ENCODE peak calls at places on chromosomes 3 and 15, in four cellular contexts. Q is activated CD4-positive, alpha-beta T cell treated with anti-CD3 and anti-CD28 coated beads for 36 hours; V is globus pallidus; O is Daoy. M is an unnamed sample.

GRCh38 chr3:13644341-13645082 is 95.6 kb downstream of the FBLN2 start:
- DNase-seq in Q (no peak), V (no peak), O (peak; percentile 33), M (no peak)

GRCh38 chr3:30273304-30274072 is 332.9 kb upstream of the TGFBR2 start:
- DNase-seq in Q (no peak), V (no peak), O (no peak), M (no peak)

GRCh38 chr3:138941259-138941885 is 5.6 kb downstream of the FOXL2 start:
- DNase-seq in Q (peak; percentile 67), V (no peak), O (peak; percentile 67), M (no peak)

GRCh38 chr3:66808891-66809578 is 189.1 kb upstream of the KBTBD8 start:
- DNase-seq in Q (no peak), V (no peak), O (no peak), M (no peak)

GRCh38 chr15:50114381-50114780 is 4.7 kb downstream of the ATP8B4 start:
- DNase-seq in Q (no peak), V (peak; percentile 57), O (no peak), M (no peak)

GRCh38 chr15:51181221-51181620 is 86.5 kb upstream of the TNFAIP8L3 start:
- DNase-seq in Q (no peak), V (no peak), O (no peak), M (no peak)

GRCh38 chr3:169147246-169148008 is 516.1 kb downstream of the MECOM start:
- DNase-seq in Q (peak; percentile 20), V (no peak), O (peak; percentile 65), M (no peak)

GRCh38 chr3:46968783-46969428 is 7.6 kb downstream of the CCDC12 start:
- DNase-seq in Q (no peak), V (no peak), O (no peak), M (no peak)

GRCh38 chr3:42463093-42463492 is 39.4 kb upstream of the VIPR1 start:
- DNase-seq in Q (no peak), V (no peak), O (no peak), M (no peak)

GRCh38 chr15:94119923-94120775 is 111.2 kb upstream of the MCTP2 start:
- DNase-seq in Q (peak; percentile 68), V (peak; percentile 81), O (peak; percentile 82), M (peak; percentile 43)

GRCh38 chr15:41871175-41871905 is 22.5 kb downstream of the SPTBN5 start:
- DNase-seq in Q (no peak), V (no peak), O (no peak), M (no peak)

GRCh38 chr3:140176526-140176925 is 241.5 kb downstream of the CLSTN2 start:
- DNase-seq in Q (no peak), V (no peak), O (peak; percentile 53), M (no peak)

GRCh38 chr3:196082471-196082971 is 631 bp upstream of the TFRC start:
- DNase-seq in Q (no peak), V (no peak), O (no peak), M (no peak)

GRCh38 chr3:128083980-128084674 is 31.9 kb downstream of the SEC61A1 start:
- DNase-seq in Q (no peak), V (no peak), O (no peak), M (no peak)

GRCh38 chr3:108437439-108437838 is 73.0 kb downstream of the MYH15 start:
- DNase-seq in Q (no peak), V (no peak), O (no peak), M (no peak)

GRCh38 chr15:56587686-56588085 is 122.7 kb upstream of the MNS1 start:
- DNase-seq in Q (no peak), V (no peak), O (no peak), M (no peak)

GRCh38 chr15:74402873-74403589 is 30.7 kb downstream of the SEMA7A start:
- DNase-seq in Q (peak; percentile 94), V (no peak), O (no peak), M (peak; percentile 30)

GRCh38 chr3:148319161-148319915 is 378.4 kb upstream of the AGTR1 start:
- DNase-seq in Q (no peak), V (no peak), O (no peak), M (no peak)

GRCh38 chr3:166685246-166685645 is 694.9 kb downstream of the ZBBX start:
- DNase-seq in Q (no peak), V (no peak), O (no peak), M (no peak)

GRCh38 chr15:75201609-75202250 is at the start of gene C15orf39:
- DNase-seq in Q (peak; percentile 87), V (peak; percentile 70), O (peak; percentile 78), M (peak; percentile 66)

GRCh38 chr15:99618941-99619411 is 53.2 kb downstream of the MEF2A start:
- DNase-seq in Q (no peak), V (no peak), O (no peak), M (no peak)

GRCh38 chr15:25240461-25241021 is 198.3 kb downstream of the UBE3A start:
- DNase-seq in Q (no peak), V (no peak), O (no peak), M (no peak)

GRCh38 chr15:26887926-26888666 is 21.2 kb downstream of the GABRA5 start:
- DNase-seq in Q (no peak), V (no peak), O (no peak), M (no peak)

GRCh38 chr15:52496776-52497470 is 31.8 kb downstream of the MYO5A start:
- DNase-seq in Q (peak; percentile 78), V (no peak), O (peak; percentile 72), M (no peak)

GRCh38 chr3:38964646-38965045 is 87.1 kb downstream of the SCN11A start:
- DNase-seq in Q (no peak), V (no peak), O (no peak), M (no peak)

GRCh38 chr15:34850121-34850520 is 54.8 kb upstream of the ACTC1 start:
- DNase-seq in Q (no peak), V (no peak), O (no peak), M (no peak)

GRCh38 chr3:90145094-90145810 is 1037.8 kb downstream of the EPHA3 start:
- DNase-seq in Q (no peak), V (no peak), O (no peak), M (no peak)

GRCh38 chr3:13235079-13235478 is 161.8 kb upstream of the IQSEC1 start:
- DNase-seq in Q (no peak), V (no peak), O (peak; percentile 45), M (no peak)

GRCh38 chr3:122975163-122975923 is 52.2 kb downstream of the SEMA5B start:
- DNase-seq in Q (peak; percentile 15), V (no peak), O (peak; percentile 93), M (no peak)

GRCh38 chr3:141360888-141361598 is 7.3 kb upstream of the ZBTB38 start:
- DNase-seq in Q (no peak), V (peak; percentile 79), O (peak; percentile 82), M (no peak)

GRCh38 chr15:98684441-98684840 is 36.1 kb downstream of the IGF1R start:
- DNase-seq in Q (no peak), V (no peak), O (peak; percentile 10), M (no peak)

GRCh38 chr15:77481670-77482069 is 61.0 kb downstream of the HMG20A start:
- DNase-seq in Q (no peak), V (no peak), O (peak; percentile 42), M (no peak)

GRCh38 chr15:63832620-63833245 is 1.0 kb downstream of the HERC1 start:
- DNase-seq in Q (no peak), V (no peak), O (no peak), M (peak; percentile 12)

GRCh38 chr3:2765002-2765579 is 345.1 kb downstream of the IL5RA start:
- DNase-seq in Q (peak; percentile 12), V (no peak), O (peak; percentile 23), M (peak; percentile 17)

GRCh38 chr15:83174891-83175290 is 32.7 kb downstream of the HDGFL3 start:
- DNase-seq in Q (no peak), V (no peak), O (no peak), M (no peak)

GRCh38 chr3:179796421-179796820 is 143.6 kb downstream of the USP13 start:
- DNase-seq in Q (no peak), V (no peak), O (no peak), M (no peak)

GRCh38 chr15:38076806-38077205 is 142.4 kb downstream of the TMCO5A start:
- DNase-seq in Q (no peak), V (peak; percentile 45), O (no peak), M (no peak)

GRCh38 chr15:25784876-25785642 is 78.1 kb downstream of the ATP10A start:
- DNase-seq in Q (no peak), V (no peak), O (peak; percentile 86), M (no peak)

GRCh38 chr3:188531210-188531609 is 377.3 kb downstream of the LPP start:
- DNase-seq in Q (no peak), V (no peak), O (peak; percentile 71), M (no peak)

M was measured in naive thymus-derived CD4-positive, alpha-beta T cell.